ENCODE peak calls at places on chromosomes 5 and 9, in nine cellular contexts. B, P, O, R, H, V, N, K and D are unnamed samples.

GRCh38 chr5:36614657-36615308 is 8.4 kb downstream of the SLC1A3 start:
- DNase-seq in B (no peak), P (no peak), O (no peak), R (no peak), H (no peak), V (no peak), N (no peak), K (no peak), D (no peak)

GRCh38 chr5:177427211-177427822 is 841 bp downstream of the GRK6 start:
- DNase-seq in B (no peak), P (no peak), O (peak; percentile 30), R (peak; percentile 44), H (no peak), V (peak; percentile 30), N (peak; percentile 78), K (peak; percentile 29), D (peak; percentile 43)

GRCh38 chr9:125355601-125356000 is 94.0 kb downstream of the GAPVD1 start:
- DNase-seq in B (no peak), P (no peak), O (no peak), R (no peak), H (no peak), V (no peak), N (no peak), K (no peak), D (no peak)

GRCh38 chr9:93459432-93459847 is 6.1 kb upstream of the FAM120AOS start:
- DNase-seq in B (no peak), P (no peak), O (no peak), R (no peak), H (no peak), V (no peak), N (no peak), K (no peak), D (peak; percentile 19)

GRCh38 chr5:169374761-169375160 is 73.8 kb upstream of the SLIT3 start:
- DNase-seq in B (no peak), P (no peak), O (no peak), R (peak; percentile 23), H (no peak), V (no peak), N (peak; percentile 9), K (peak; percentile 14), D (no peak)

GRCh38 chr9:106718996-106719395 is 144.0 kb upstream of the ZNF462 start:
- DNase-seq in B (no peak), P (no peak), O (no peak), R (peak; percentile 43), H (no peak), V (no peak), N (no peak), K (peak; percentile 40), D (no peak)

GRCh38 chr5:36875789-36876388 is 680 bp upstream of the NIPBL start:
- DNase-seq in B (peak; percentile 73), P (peak; percentile 51), O (peak; percentile 90), R (peak; percentile 95), H (peak; percentile 92), V (peak; percentile 86), N (peak; percentile 81), K (peak; percentile 81), D (peak; percentile 87)

GRCh38 chr9:77183581-77183980 is 6.2 kb downstream of the VPS13A start:
- DNase-seq in B (no peak), P (no peak), O (no peak), R (no peak), H (no peak), V (no peak), N (no peak), K (no peak), D (no peak)

GRCh38 chr9:78289474-78289873 is 7.5 kb upstream of the PSAT1 start:
- DNase-seq in B (no peak), P (no peak), O (no peak), R (no peak), H (no peak), V (no peak), N (no peak), K (no peak), D (no peak)

GRCh38 chr9:14908221-14909206 is 1.7 kb downstream of the FREM1 start:
- DNase-seq in B (peak; percentile 44), P (no peak), O (peak; percentile 32), R (no peak), H (no peak), V (no peak), N (no peak), K (no peak), D (no peak)

GRCh38 chr5:109250080-109250479 is 159.7 kb downstream of the PJA2 start:
- DNase-seq in B (no peak), P (no peak), O (no peak), R (no peak), H (no peak), V (no peak), N (no peak), K (no peak), D (no peak)
- TF ChIP-seq EZH2phosphoT487 in B (no peak), P (no peak), O (no peak), R (no peak), H (no peak), V (no peak), N (no peak), K (no peak), D (no peak)

GRCh38 chr5:125668904-125669303 is 754.3 kb upstream of the GRAMD2B start:
- DNase-seq in B (peak; percentile 33), P (no peak), O (peak; percentile 78), R (no peak), H (peak; percentile 77), V (peak; percentile 76), N (no peak), K (peak; percentile 39), D (peak; percentile 1)
- TF ChIP-seq EZH2phosphoT487 in B (no peak), P (no peak), O (peak; percentile 99), R (no peak), H (peak; percentile 74), V (no peak), N (no peak), K (no peak), D (no peak)

GRCh38 chr5:31116466-31117031 is 76.9 kb upstream of the CDH6 start:
- DNase-seq in B (no peak), P (no peak), O (no peak), R (no peak), H (no peak), V (no peak), N (no peak), K (no peak), D (no peak)
- TF ChIP-seq EZH2phosphoT487 in B (no peak), P (no peak), O (no peak), R (no peak), H (no peak), V (no peak), N (no peak), K (no peak), D (no peak)

GRCh38 chr9:13143281-13143680 is 136.2 kb downstream of the MPDZ start:
- DNase-seq in B (peak; percentile 37), P (no peak), O (peak; percentile 60), R (no peak), H (no peak), V (no peak), N (no peak), K (no peak), D (no peak)

GRCh38 chr9:13145340-13145739 is 134.2 kb downstream of the MPDZ start:
- DNase-seq in B (no peak), P (no peak), O (no peak), R (no peak), H (no peak), V (no peak), N (peak; percentile 9), K (no peak), D (no peak)

GRCh38 chr9:13149454-13149853 is 130.0 kb downstream of the MPDZ start:
- DNase-seq in B (no peak), P (no peak), O (no peak), R (no peak), H (no peak), V (no peak), N (no peak), K (no peak), D (no peak)

GRCh38 chr9:13144176-13144820 is 135.2 kb downstream of the MPDZ start:
- DNase-seq in B (no peak), P (no peak), O (no peak), R (no peak), H (no peak), V (no peak), N (no peak), K (no peak), D (no peak)

GRCh38 chr9:13146838-13147237 is 132.7 kb downstream of the MPDZ start:
- DNase-seq in B (no peak), P (no peak), O (no peak), R (no peak), H (no peak), V (no peak), N (no peak), K (peak; percentile 33), D (no peak)
- TF ChIP-seq EZH2phosphoT487 in B (no peak), P (no peak), O (no peak), R (no peak), H (no peak), V (no peak), N (no peak), K (no peak), D (no peak)

DNA sequence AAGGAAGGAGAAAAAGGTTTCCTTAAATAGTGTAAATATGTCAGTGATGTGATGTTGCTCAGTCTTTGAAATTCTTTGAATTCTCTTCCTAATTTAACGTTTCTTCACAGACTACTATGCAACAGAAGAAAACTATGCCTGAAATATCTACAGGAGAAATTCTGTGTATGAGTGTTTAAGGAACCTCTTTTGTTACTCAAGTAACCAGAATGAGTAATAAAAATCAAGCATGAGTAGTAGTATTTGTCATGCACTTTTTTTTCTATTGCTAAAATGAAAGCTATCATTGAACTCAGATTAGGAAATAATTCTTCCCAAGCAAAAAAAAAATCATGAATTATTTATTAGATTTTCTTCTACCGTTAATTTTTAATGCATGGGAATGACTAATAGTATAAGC is 20.3 kb upstream of the THG1L start:
- DNase-seq in B (no peak), P (no peak), O (no peak), R (peak; percentile 90), H (no peak), V (no peak), N (no peak), K (peak; percentile 84), D (no peak)
- TF ChIP-seq EZH2phosphoT487 in B (no peak), P (no peak), O (no peak), R (no peak), H (no peak), V (no peak), N (no peak), K (no peak), D (no peak)

GRCh38 chr5:79200573-79201183 is 35.3 kb upstream of the JMY start:
- DNase-seq in B (no peak), P (no peak), O (peak; percentile 13), R (peak; percentile 29), H (peak; percentile 11), V (peak; percentile 30), N (peak; percentile 47), K (peak; percentile 52), D (peak; percentile 24)
- TF ChIP-seq EZH2phosphoT487 in B (no peak), P (no peak), O (no peak), R (no peak), H (no peak), V (no peak), N (no peak), K (no peak), D (no peak)